ENCODE peak calls at places on chromosomes 11 and 22, in nine cellular contexts. J is heart left ventricle, Q is GM23338, N is ovary, R is WTC11, I is HFF-Myc, V is thoracic aorta, T is Calu3, A is tibial nerve. K is an unnamed sample.

GRCh38 chr11:32068134-32068533 is 22.7 kb upstream of the RCN1 start:
- DNase-seq in Q (no peak), T (no peak), V (no peak), I (no peak), N (no peak), R (no peak), A (no peak), J (no peak), K (no peak)

GRCh38 chr22:32531955-32532818 is 57.6 kb downstream of the FBXO7 start:
- DNase-seq in I (peak), T (peak), V (peak), N (peak), A (peak), Q (peak), J (peak), R (peak), K (no peak)

GRCh38 chr22:20155330-20156041 is 4.6 kb upstream of the CCDC188 start:
- DNase-seq in J (peak), T (no peak), R (no peak), A (no peak), Q (no peak), N (no peak), V (no peak), I (peak), K (no peak)

GRCh38 chr11:118283756-118284350 is 19.8 kb upstream of the MPZL2 start:
- DNase-seq in A (no peak), N (no peak), T (no peak), V (no peak), J (no peak), I (no peak), Q (no peak), R (no peak), K (no peak)

GRCh38 chr11:36373040-36374010 is 77.2 kb downstream of the PRR5L start:
- DNase-seq in I (no peak), T (no peak), V (no peak), J (no peak), R (no peak), N (no peak), Q (no peak), A (no peak), K (no peak)

GRCh38 chr11:14184548-14184947 is 174.4 kb downstream of the RRAS2 start:
- DNase-seq in J (peak), A (no peak), I (no peak), R (no peak), Q (no peak), V (no peak), N (no peak), T (no peak), K (no peak)

GRCh38 chr11:115364892-115365291 is 139.3 kb downstream of the CADM1 start:
- DNase-seq in R (no peak), V (no peak), J (no peak), Q (no peak), I (no peak), N (no peak), T (no peak), A (no peak), K (no peak)

GRCh38 chr11:12862761-12863469 is 146.2 kb upstream of the RASSF10 start:
- DNase-seq in Q (peak), R (peak), T (no peak), I (peak), J (peak), V (no peak), N (peak), A (peak), K (no peak)

GRCh38 chr11:118938491-118939411 is 13.0 kb upstream of the BCL9L start:
- DNase-seq in A (no peak), T (peak), J (no peak), Q (no peak), N (no peak), R (no peak), I (no peak), V (no peak), K (no peak)

GRCh38 chr11:103803062-103803461 is 233.4 kb upstream of the DDI1 start:
- DNase-seq in Q (no peak), R (no peak), V (no peak), I (no peak), N (no peak), T (no peak), A (no peak), J (no peak), K (no peak)

GRCh38 chr22:42799462-42800405 is 57.3 kb downstream of the ARFGAP3 start:
- DNase-seq in R (no peak), J (no peak), T (no peak), N (no peak), A (no peak), I (no peak), Q (peak), V (no peak), K (no peak)

GRCh38 chr11:10388574-10388973 is 66.5 kb upstream of the AMPD3 start:
- DNase-seq in J (no peak), N (no peak), T (no peak), I (no peak), R (no peak), Q (no peak), A (no peak), V (no peak), K (no peak)

GRCh38 chr11:843818-844692 is 1.4 kb downstream of the TSPAN4 start:
- DNase-seq in N (peak), V (peak), R (peak), J (peak), I (peak), Q (peak), A (peak), T (peak), K (no peak)

GRCh38 chr11:16454284-16454683 is 97.9 kb upstream of the SOX6 start:
- DNase-seq in Q (no peak), V (no peak), I (no peak), T (no peak), R (no peak), A (no peak), N (no peak), J (no peak), K (no peak)

GRCh38 chr11:125082040-125082439 is 18.9 kb downstream of the SLC37A2 start:
- DNase-seq in J (no peak), V (no peak), R (no peak), A (no peak), T (no peak), Q (no peak), N (no peak), I (no peak), K (no peak)

GRCh38 chr22:30867746-30868662 is 100.6 kb downstream of the MORC2 start:
- DNase-seq in R (no peak), J (peak), Q (no peak), N (peak), A (no peak), V (no peak), T (no peak), I (no peak), K (peak)

GRCh38 chr22:30866216-30866615 is 102.4 kb downstream of the MORC2 start:
- DNase-seq in A (no peak), J (no peak), R (no peak), I (no peak), V (no peak), T (no peak), Q (no peak), N (no peak), K (peak)

GRCh38 chr22:30865656-30866055 is 102.9 kb downstream of the MORC2 start:
- DNase-seq in N (no peak), V (no peak), R (no peak), I (no peak), A (no peak), J (no peak), T (no peak), Q (no peak), K (peak)

GRCh38 chr22:30868663-30869385 is 99.8 kb downstream of the MORC2 start:
- DNase-seq in A (no peak), I (no peak), N (peak), V (no peak), J (peak), Q (no peak), T (no peak), R (no peak), K (peak)

GRCh38 chr22:30866811-30867271 is 101.7 kb downstream of the MORC2 start:
- DNase-seq in I (no peak), Q (peak), R (no peak), N (no peak), T (no peak), A (no peak), J (no peak), V (no peak), K (no peak)
- TF ChIP-seq CTCF in I (peak), Q (peak), R (no peak), N (no peak), T (no peak), A (no peak), J (no peak), V (no peak), K (no peak)

GRCh38 chr22:37018815-37019308 is 385 bp downstream of the TST start:
- DNase-seq in V (no peak), J (peak), I (no peak), R (peak), N (peak), Q (peak), T (peak), A (peak), K (no peak)

GRCh38 chr22:37020192-37020479 is 594 bp downstream of the MPST start:
- DNase-seq in Q (no peak), A (no peak), R (no peak), N (no peak), J (no peak), T (no peak), I (no peak), V (no peak), K (no peak)

GRCh38 chr22:37018086-37018814 is 997 bp downstream of the TST start:
- DNase-seq in Q (peak), N (no peak), I (no peak), V (no peak), J (no peak), A (no peak), R (no peak), T (no peak), K (no peak)

GRCh38 chr22:37021041-37021440 is 1.5 kb downstream of the MPST start:
- DNase-seq in V (no peak), I (no peak), T (no peak), J (no peak), N (no peak), R (no peak), A (no peak), Q (no peak), K (no peak)

GRCh38 chr22:37019309-37020191 is at the start of the genes MPST and TST:
- DNase-seq in I (no peak), Q (peak), T (peak), R (peak), V (no peak), A (peak), J (peak), N (peak), K (no peak)
- TF ChIP-seq CTCF in I (no peak), Q (no peak), T (peak), R (no peak), V (peak), A (peak), J (peak), N (no peak), K (no peak)

DNA sequence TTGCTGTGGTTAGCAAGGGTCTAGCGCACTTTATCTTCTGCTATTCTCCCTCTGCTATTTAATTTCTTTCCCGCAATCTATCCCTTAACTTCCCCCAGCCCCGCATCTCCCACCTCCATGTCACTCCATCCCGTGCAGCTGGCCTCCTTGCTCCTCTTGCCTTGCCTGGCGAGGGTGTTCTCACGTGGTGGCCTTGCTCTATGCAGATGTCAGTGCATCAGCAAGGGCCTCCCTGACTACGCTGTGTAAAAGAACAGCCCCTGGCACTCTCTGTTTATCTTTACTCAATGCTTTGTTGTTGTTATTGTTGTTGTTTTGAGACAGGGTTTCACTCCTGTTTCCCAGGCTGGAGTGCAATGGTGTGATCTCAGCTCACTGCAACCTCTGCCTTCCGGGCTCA is 114.4 kb upstream of the NNMT start:
- DNase-seq in T (no peak), R (no peak), V (no peak), N (no peak), A (no peak), J (no peak), Q (no peak), I (no peak), K (no peak)
- TF ChIP-seq CTCF in T (no peak), R (no peak), V (no peak), N (no peak), A (no peak), J (no peak), Q (no peak), I (no peak), K (no peak)

GRCh38 chr22:25437414-25438160 is 126.9 kb upstream of the GRK3 start:
- DNase-seq in I (no peak), R (peak), T (no peak), N (no peak), A (no peak), V (no peak), Q (peak), J (no peak), K (no peak)
- TF ChIP-seq CTCF in I (no peak), R (no peak), T (no peak), N (no peak), A (no peak), V (no peak), Q (no peak), J (no peak), K (no peak)

GRCh38 chr11:61972796-61973602 is 5.6 kb upstream of the FTH1 start:
- DNase-seq in A (no peak), N (no peak), R (no peak), T (peak), Q (no peak), I (no peak), J (no peak), V (no peak), K (no peak)

GRCh38 chr11:61974766-61975631 is 7.6 kb upstream of the FTH1 start:
- DNase-seq in J (no peak), T (no peak), Q (no peak), V (no peak), I (no peak), R (no peak), N (no peak), A (no peak), K (no peak)

GRCh38 chr11:61972112-61972795 is 4.8 kb upstream of the FTH1 start:
- DNase-seq in V (no peak), I (no peak), A (no peak), T (peak), N (no peak), J (no peak), Q (peak), R (no peak), K (no peak)

GRCh38 chr11:61975638-61976419 is 8.4 kb upstream of the FTH1 start:
- DNase-seq in V (no peak), Q (no peak), N (no peak), I (no peak), A (no peak), J (no peak), R (no peak), T (no peak), K (no peak)

GRCh38 chr11:61973603-61974162 is 6.2 kb upstream of the FTH1 start:
- DNase-seq in A (no peak), J (no peak), I (no peak), V (no peak), Q (no peak), T (no peak), N (no peak), R (no peak), K (no peak)
- TF ChIP-seq CTCF in A (no peak), J (no peak), I (no peak), V (no peak), Q (no peak), T (no peak), N (no peak), R (no peak), K (no peak)

DNA sequence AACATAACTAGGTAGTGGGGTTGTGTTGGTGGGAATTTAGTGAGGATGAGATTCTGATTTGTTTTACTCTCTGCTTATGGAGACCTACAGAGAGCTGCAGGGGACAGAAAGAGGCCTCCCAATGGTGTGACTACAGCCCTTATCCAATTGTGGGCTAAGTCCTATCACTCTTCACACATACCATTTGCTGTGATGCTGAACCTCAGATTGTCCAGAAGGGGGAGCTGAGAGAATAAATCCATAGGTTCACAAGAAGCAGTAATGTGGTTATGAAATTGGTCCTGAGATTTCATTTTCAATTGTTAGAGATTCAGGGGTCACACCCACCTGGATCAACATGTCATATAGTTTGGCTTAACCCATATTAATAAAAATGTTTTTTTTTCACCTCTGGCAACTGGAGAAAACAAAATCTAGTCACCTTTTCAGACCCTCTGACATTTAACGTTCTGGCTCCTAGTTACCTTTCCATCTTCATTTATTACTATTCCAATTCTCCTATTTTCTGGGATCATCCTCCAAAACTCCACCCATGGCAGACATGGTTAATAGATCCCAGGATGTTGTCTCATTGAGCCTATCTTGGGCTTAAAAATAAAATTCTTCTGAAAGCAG is 53.3 kb upstream of the PTPN5 start:
- DNase-seq in N (no peak), T (no peak), R (no peak), I (peak), A (no peak), J (no peak), V (no peak), Q (peak), K (no peak)
- TF ChIP-seq CTCF in N (no peak), T (peak), R (peak), I (peak), A (peak), J (no peak), V (no peak), Q (peak), K (peak)

DNA sequence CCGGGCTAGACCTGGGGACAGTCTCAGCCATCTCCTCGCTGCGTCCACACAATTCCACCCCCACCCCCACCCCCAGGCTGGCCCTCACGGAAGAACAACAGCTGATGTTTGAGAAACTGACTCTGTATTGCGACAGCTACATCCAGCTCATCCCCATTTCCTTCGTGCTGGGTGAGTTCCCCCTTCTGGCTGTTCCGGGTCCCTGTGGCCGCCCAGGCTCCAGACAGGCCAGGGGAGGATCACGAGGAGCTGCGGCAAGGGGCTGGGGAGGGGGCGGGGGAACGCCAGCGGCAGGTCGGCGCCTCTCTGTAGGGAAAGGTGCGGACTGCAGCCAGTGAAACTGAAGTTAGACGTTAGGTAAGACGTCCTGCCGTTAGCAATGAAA is 4.9 kb downstream of the BEST1 start:
- DNase-seq in J (peak), Q (peak), R (peak), I (no peak), T (no peak), V (no peak), A (no peak), N (peak), K (peak)
- TF ChIP-seq CTCF in J (no peak), Q (peak), R (no peak), I (peak), T (no peak), V (no peak), A (peak), N (no peak), K (no peak)

DNA sequence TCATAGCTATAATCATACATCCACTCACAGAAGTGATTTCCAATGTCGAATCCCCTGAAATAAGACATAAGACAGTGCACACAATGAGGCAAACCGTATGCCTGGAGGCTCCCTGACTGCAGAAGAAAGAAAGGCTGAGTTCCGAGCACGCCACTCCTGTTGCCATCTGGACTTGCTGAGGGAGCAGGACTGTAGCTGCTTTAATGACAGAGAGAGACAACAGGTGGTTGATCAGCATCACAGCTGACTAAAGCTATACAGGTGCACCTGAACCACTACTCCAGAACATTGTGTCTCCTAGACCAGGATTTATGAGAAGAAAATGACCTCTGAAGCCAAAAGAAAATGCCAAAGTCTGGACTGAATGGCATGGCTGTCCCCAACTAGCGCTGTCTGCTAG is 27.0 kb downstream of the TCIRG1 start:
- DNase-seq in I (no peak), N (no peak), R (no peak), V (no peak), T (no peak), J (no peak), Q (no peak), A (no peak), K (no peak)
- TF ChIP-seq CTCF in I (no peak), N (no peak), R (no peak), V (no peak), T (no peak), J (no peak), Q (no peak), A (no peak), K (no peak)

K was measured in type B pancreatic cell.